ENCODE peak calls at places on chromosomes 2 and 18, in nine cellular contexts. P is cardiac muscle cell, U is HepG2, R is left lung, J is breast epithelium, Y is GM12865, Q is H7, V is neuronal stem cell, H is kidney. D is an unnamed sample.

GRCh38 chr2:15560404-15560987 is 638 bp downstream of the NBAS start:
- DNase-seq in Q (no peak), R (peak), P (peak), J (no peak), Y (peak), V (no peak), H (no peak), U (peak), D (peak)

GRCh38 chr2:222862068-222862914 is 1.5 kb downstream of the ACSL3 start:
- DNase-seq in Y (no peak), P (peak), R (no peak), Q (no peak), U (no peak), H (no peak), V (no peak), J (no peak), D (peak)

GRCh38 chr2:144364988-144365738 is 154.8 kb downstream of the ZEB2 start:
- DNase-seq in H (no peak), Q (no peak), Y (peak), V (no peak), P (no peak), R (no peak), J (no peak), U (no peak), D (peak)

GRCh38 chr2:32874931-32875330 is 71.8 kb upstream of the LTBP1 start:
- DNase-seq in J (no peak), U (no peak), H (no peak), R (no peak), P (no peak), Y (no peak), V (no peak), Q (no peak), D (no peak)

GRCh38 chr2:231367178-231367577 is 28.3 kb upstream of the B3GNT7 start:
- DNase-seq in U (no peak), V (no peak), H (peak), R (no peak), P (no peak), Y (no peak), J (no peak), Q (peak), D (no peak)

GRCh38 chr2:88110830-88111229 is 17.0 kb downstream of the FABP1 start:
- DNase-seq in Q (no peak), R (no peak), H (no peak), U (no peak), J (no peak), P (no peak), Y (peak), V (no peak), D (no peak)

GRCh38 chr2:191869178-191869577 is 22.3 kb upstream of the CAVIN2 start:
- DNase-seq in J (no peak), Y (peak), R (no peak), U (peak), H (no peak), P (peak), Q (peak), V (peak), D (peak)

GRCh38 chr2:235618039-235618438 is 124.2 kb downstream of the AGAP1 start:
- DNase-seq in V (no peak), Q (no peak), R (no peak), U (no peak), Y (no peak), P (no peak), H (no peak), J (no peak), D (no peak)

GRCh38 chr18:21101172-21101571 is 10.4 kb downstream of the ROCK1 start:
- DNase-seq in J (no peak), H (no peak), R (no peak), Q (no peak), P (no peak), U (no peak), Y (no peak), V (no peak), D (no peak)

GRCh38 chr2:189287982-189288494 is 108.5 kb upstream of the COL5A2 start:
- DNase-seq in Q (peak), U (peak), R (no peak), J (no peak), P (peak), H (no peak), V (peak), Y (peak), D (peak)

GRCh38 chr2:96214554-96214953 is 5.9 kb upstream of the STARD7 start:
- DNase-seq in R (no peak), J (no peak), H (no peak), U (no peak), V (no peak), P (no peak), Q (no peak), Y (no peak), D (no peak)

GRCh38 chr2:124315221-124315880 is 290.3 kb downstream of the CNTNAP5 start:
- DNase-seq in P (no peak), J (no peak), V (no peak), R (no peak), Y (no peak), Q (no peak), H (no peak), U (no peak), D (no peak)

GRCh38 chr2:71385008-71385407 is 53.4 kb downstream of the ZNF638 start:
- DNase-seq in J (no peak), P (no peak), R (no peak), Y (no peak), U (no peak), V (no peak), H (no peak), Q (no peak), D (peak)

GRCh38 chr2:109318949-109319342 is 189.9 kb downstream of the SH3RF3 start:
- DNase-seq in H (no peak), Q (no peak), R (no peak), U (no peak), V (no peak), P (no peak), J (no peak), Y (no peak), D (no peak)

GRCh38 chr18:2536493-2536892 is 34.8 kb downstream of the METTL4 start:
- DNase-seq in Q (no peak), Y (no peak), U (no peak), J (no peak), V (no peak), R (no peak), H (no peak), P (no peak), D (no peak)

GRCh38 chr2:10798783-10799182 is 13.8 kb downstream of the PDIA6 start:
- DNase-seq in P (no peak), R (no peak), U (no peak), H (no peak), Y (no peak), J (no peak), V (no peak), Q (peak), D (peak)

GRCh38 chr2:2061091-2061696 is 269.9 kb downstream of the MYT1L start:
- DNase-seq in V (no peak), Q (no peak), R (no peak), U (no peak), J (no peak), P (no peak), H (no peak), Y (no peak), D (no peak)

GRCh38 chr2:9388950-9389911 is 34.1 kb downstream of the ITGB1BP1 start:
- DNase-seq in J (no peak), V (no peak), H (no peak), U (no peak), Y (no peak), P (no peak), R (no peak), Q (no peak), D (no peak)

GRCh38 chr2:11004206-11004605 is 92.5 kb downstream of the KCNF1 start:
- DNase-seq in Q (no peak), P (no peak), J (no peak), U (peak), V (no peak), Y (no peak), R (no peak), H (no peak), D (peak)

GRCh38 chr2:36562245-36562644 is 35.7 kb downstream of the FEZ2 start:
- DNase-seq in H (no peak), V (no peak), R (no peak), J (no peak), U (no peak), Q (no peak), P (no peak), Y (no peak), D (peak)

GRCh38 chr2:78455586-78455985 is 569.9 kb upstream of the REG3G start:
- DNase-seq in P (no peak), V (no peak), Y (no peak), J (no peak), Q (no peak), U (no peak), H (no peak), R (no peak), D (no peak)

GRCh38 chr2:197893403-197894177 is 89.2 kb downstream of the PLCL1 start:
- DNase-seq in R (no peak), U (no peak), Y (peak), H (no peak), J (no peak), Q (no peak), V (no peak), P (no peak), D (no peak)

GRCh38 chr18:21682276-21683051 is 22.1 kb downstream of the ABHD3 start:
- DNase-seq in V (peak), H (no peak), J (no peak), U (no peak), R (no peak), Q (peak), Y (peak), P (no peak), D (peak)

GRCh38 chr2:98508690-98509054 is 64.0 kb downstream of the INPP4A start:
- DNase-seq in H (peak), P (no peak), Y (no peak), Q (no peak), R (peak), V (no peak), J (peak), U (no peak), D (no peak)

GRCh38 chr2:142112648-142113278 is 18.1 kb downstream of the LRP1B start:
- DNase-seq in H (no peak), R (no peak), Y (no peak), V (no peak), J (no peak), U (no peak), Q (no peak), P (no peak), D (peak)

GRCh38 chr18:74219056-74219455 is 70.7 kb downstream of the TIMM21 start:
- DNase-seq in V (no peak), R (no peak), Y (no peak), P (no peak), H (no peak), U (no peak), Q (no peak), J (no peak), D (no peak)

GRCh38 chr2:82795446-82795845 is 1663.6 kb downstream of the SUCLG1 start:
- DNase-seq in V (no peak), U (no peak), Y (no peak), Q (no peak), H (no peak), P (no peak), R (no peak), J (no peak), D (no peak)

GRCh38 chr2:109721626-109722025 is 72.5 kb upstream of the RGPD5 start:
- DNase-seq in Q (no peak), V (no peak), H (no peak), Y (no peak), P (no peak), J (no peak), U (no peak), R (no peak), D (no peak)

GRCh38 chr2:238487134-238487533 is 60.4 kb downstream of the ASB1 start:
- DNase-seq in H (no peak), R (no peak), P (no peak), V (no peak), Y (no peak), J (no peak), U (no peak), Q (no peak), D (no peak)

GRCh38 chr18:35477497-35477896 is 20.3 kb downstream of the INO80C start:
- DNase-seq in U (no peak), Y (no peak), V (no peak), H (no peak), J (no peak), P (no peak), R (no peak), Q (no peak), D (no peak)

GRCh38 chr2:239945751-239946569 is 79.2 kb downstream of the NDUFA10 start:
- DNase-seq in U (no peak), P (no peak), Q (peak), R (peak), H (peak), J (no peak), Y (no peak), V (no peak), D (no peak)

GRCh38 chr2:162000466-162000865 is 73.5 kb downstream of the DPP4 start:
- DNase-seq in P (no peak), Y (no peak), V (no peak), R (no peak), J (no peak), U (no peak), H (no peak), Q (no peak), D (no peak)

GRCh38 chr2:198441246-198441645 is 636.9 kb downstream of the PLCL1 start:
- DNase-seq in H (no peak), J (no peak), R (no peak), Y (no peak), P (no peak), U (no peak), Q (no peak), V (no peak), D (no peak)

GRCh38 chr18:9280854-9281253 is 53.7 kb upstream of the TWSG1 start:
- DNase-seq in U (no peak), Y (no peak), P (no peak), Q (no peak), V (no peak), J (no peak), R (no peak), H (no peak), D (no peak)

GRCh38 chr2:120503793-120504571 is 158.0 kb downstream of the INHBB start:
- DNase-seq in U (peak), H (peak), J (no peak), Q (peak), P (no peak), V (peak), R (no peak), Y (no peak), D (no peak)

GRCh38 chr2:143949121-143949848 is 570.6 kb downstream of the ZEB2 start:
- DNase-seq in H (no peak), R (no peak), V (no peak), P (no peak), J (no peak), Q (no peak), Y (peak), U (no peak), D (no peak)

GRCh38 chr2:70115646-70116442 is 28.6 kb downstream of the PCBP1 start:
- DNase-seq in Y (peak), V (no peak), P (peak), U (no peak), J (no peak), H (no peak), R (peak), Q (no peak), D (no peak)

GRCh38 chr2:128792476-128793054 is 473.9 kb upstream of the HS6ST1 start:
- DNase-seq in J (no peak), Y (no peak), V (no peak), P (no peak), H (no peak), Q (no peak), U (no peak), R (no peak), D (no peak)

GRCh38 chr2:3651686-3652516 is 6.1 kb upstream of the ALLC start:
- DNase-seq in H (peak), Q (peak), Y (peak), R (peak), P (peak), U (peak), V (peak), J (peak), D (peak)

GRCh38 chr18:46868171-46868921 is 49.0 kb downstream of the PIAS2 start:
- DNase-seq in U (no peak), H (no peak), R (no peak), J (no peak), Y (no peak), V (no peak), Q (no peak), P (no peak), D (no peak)
- H3K4me3 ChIP-seq in U (no peak), H (no peak), R (no peak), J (no peak), Y (no peak), V (no peak), Q (peak), P (no peak), D (no peak)

GRCh38 chr18:77068321-77068841 is 64.2 kb downstream of the MBP start:
- DNase-seq in Q (no peak), J (no peak), Y (peak), U (no peak), H (no peak), P (no peak), V (no peak), R (no peak), D (no peak)

GRCh38 chr18:77069482-77069881 is 63.1 kb downstream of the MBP start:
- DNase-seq in U (no peak), P (no peak), Y (peak), Q (no peak), J (no peak), R (no peak), H (no peak), V (no peak), D (no peak)

GRCh38 chr18:77067315-77068061 is 65.1 kb downstream of the MBP start:
- DNase-seq in P (no peak), U (peak), J (no peak), H (no peak), Q (no peak), V (no peak), R (peak), Y (peak), D (peak)

GRCh38 chr18:77069931-77070330 is 62.7 kb downstream of the MBP start:
- DNase-seq in J (no peak), Y (peak), H (no peak), Q (no peak), V (no peak), R (no peak), P (no peak), U (no peak), D (no peak)

DNA sequence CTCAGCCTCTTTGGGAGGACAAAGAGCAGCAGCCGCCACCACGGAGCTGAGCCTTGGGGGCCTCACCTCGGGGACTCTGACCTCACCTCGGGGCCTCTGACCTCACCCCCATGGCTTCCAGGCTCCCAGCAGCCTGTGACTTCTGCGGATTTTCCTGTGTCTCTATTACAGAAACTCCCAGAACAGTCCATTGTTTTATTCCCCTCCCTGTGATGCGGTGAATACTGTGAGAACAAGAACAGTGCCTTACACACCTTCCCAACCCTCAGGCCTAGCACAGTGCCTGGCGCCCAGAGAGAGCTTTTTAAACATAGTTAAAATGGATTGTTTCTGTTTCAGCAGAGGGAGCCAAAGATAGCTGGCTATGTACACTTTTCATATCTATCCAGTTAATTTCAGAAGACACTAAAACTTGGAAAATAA is 63.7 kb downstream of the MBP start:
- DNase-seq in V (no peak), Y (peak), Q (no peak), U (no peak), H (no peak), P (no peak), J (no peak), R (no peak), D (no peak)
- H3K4me3 ChIP-seq in V (no peak), Y (peak), Q (no peak), U (no peak), H (no peak), P (no peak), J (no peak), R (no peak), D (no peak)

GRCh38 chr18:49628119-49628518 is 66.3 kb downstream of the LIPG start:
- DNase-seq in Y (no peak), J (no peak), U (no peak), R (no peak), Q (no peak), H (no peak), P (no peak), V (no peak), D (peak)

GRCh38 chr18:49628993-49629795 is 67.3 kb downstream of the LIPG start:
- DNase-seq in V (no peak), Y (no peak), P (no peak), H (peak), R (no peak), Q (peak), J (no peak), U (peak), D (no peak)

GRCh38 chr18:49632588-49632987 is 70.7 kb downstream of the LIPG start:
- DNase-seq in J (no peak), Q (no peak), V (no peak), U (no peak), P (no peak), Y (no peak), R (no peak), H (no peak), D (no peak)

GRCh38 chr18:49630246-49630699 is 68.4 kb downstream of the LIPG start:
- DNase-seq in Y (no peak), Q (no peak), J (peak), H (no peak), U (peak), P (no peak), V (no peak), R (no peak), D (no peak)

GRCh38 chr18:49631146-49631866 is 69.4 kb downstream of the LIPG start:
- DNase-seq in P (no peak), H (no peak), J (no peak), R (no peak), Y (no peak), U (no peak), Q (no peak), V (no peak), D (no peak)
- H3K4me3 ChIP-seq in P (no peak), H (no peak), J (no peak), R (no peak), Y (no peak), U (no peak), Q (no peak), V (no peak), D (no peak)

GRCh38 chr2:100981011-100981410 is 21.1 kb upstream of the RPL31 start:
- DNase-seq in V (no peak), J (no peak), U (no peak), H (no peak), R (no peak), Y (no peak), P (no peak), Q (no peak), D (no peak)

GRCh38 chr2:100977511-100977910 is 24.6 kb upstream of the RPL31 start:
- DNase-seq in J (no peak), P (no peak), V (no peak), H (no peak), R (no peak), Y (no peak), Q (no peak), U (no peak), D (no peak)

GRCh38 chr2:100980046-100980445 is 22.0 kb upstream of the RPL31 start:
- DNase-seq in P (no peak), U (no peak), V (no peak), J (no peak), H (no peak), Q (no peak), R (no peak), Y (no peak), D (no peak)

GRCh38 chr2:100976634-100977391 is 25.3 kb upstream of the RPL31 start:
- DNase-seq in H (no peak), U (no peak), V (no peak), J (no peak), Y (peak), Q (no peak), R (no peak), P (peak), D (peak)

DNA sequence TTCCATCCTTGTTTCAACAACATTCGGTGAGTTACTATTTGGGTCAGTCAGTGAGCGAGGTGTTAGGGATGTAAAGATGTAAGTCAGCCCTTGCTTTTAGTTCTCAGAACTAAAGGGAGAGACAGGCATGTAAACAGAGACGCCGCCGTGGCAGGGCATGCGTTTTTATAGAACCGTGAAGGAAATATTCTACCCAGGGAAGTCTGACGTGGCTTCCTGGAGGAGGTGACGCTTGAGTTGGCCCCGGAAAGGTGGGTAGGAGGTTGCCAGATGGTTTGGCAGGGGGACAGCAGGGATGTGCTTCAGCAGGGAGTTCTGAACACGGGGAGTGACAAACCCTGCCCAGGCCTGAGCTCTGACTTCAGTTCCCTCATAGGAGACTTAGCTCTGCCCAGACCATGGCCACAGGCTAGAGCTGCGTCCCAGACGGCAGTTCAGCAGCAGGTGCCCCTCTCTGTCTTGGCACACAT is 23.5 kb upstream of the RPL31 start:
- DNase-seq in P (no peak), Q (no peak), U (no peak), V (no peak), H (no peak), Y (peak), R (no peak), J (no peak), D (peak)
- H3K4me3 ChIP-seq in P (no peak), Q (no peak), U (no peak), V (no peak), H (no peak), Y (no peak), R (no peak), J (no peak), D (no peak)

GRCh38 chr2:12721571-12722444 is 5.1 kb downstream of the TRIB2 start:
- DNase-seq in U (no peak), H (peak), R (no peak), J (no peak), P (no peak), Q (no peak), Y (peak), V (no peak), D (no peak)
- H3K4me3 ChIP-seq in U (no peak), H (peak), R (peak), J (peak), P (no peak), Q (no peak), Y (no peak), V (peak), D (peak)

D was measured in A673.